ENCODE peak calls at places on chromosomes 6 and 20, in eight cellular contexts. One of them, this sample, is unnamed.

GRCh38 chr6:57109905-57110304 is 19.9 kb downstream of the ZNF451 start:
- DNase-seq in glomerular endothelial cell: no peak
- DNase-seq in SK-N-DZ: no peak
- DNase-seq in choroid plexus epithelial cell: peak
- DNase-seq in HFFc6: no peak
- DNase-seq in progenitor cell of endocrine pancreas: no peak
- DNase-seq in naive thymus-derived CD8-positive, alpha-beta T cell: no peak
- DNase-seq in activated CD4-positive, alpha-beta T cell treated with anti-CD3 and anti-CD28 coated beads for 24 hours: no peak
- DNase-seq in this sample: no peak

GRCh38 chr20:8021541-8022269 is 2.1 kb upstream of the TMX4 start:
- DNase-seq in glomerular endothelial cell: no peak
- DNase-seq in SK-N-DZ: no peak
- DNase-seq in choroid plexus epithelial cell: no peak
- DNase-seq in HFFc6: no peak
- DNase-seq in progenitor cell of endocrine pancreas: no peak
- DNase-seq in naive thymus-derived CD8-positive, alpha-beta T cell: no peak
- DNase-seq in activated CD4-positive, alpha-beta T cell treated with anti-CD3 and anti-CD28 coated beads for 24 hours: no peak
- DNase-seq in this sample: no peak

GRCh38 chr20:62505337-62506045 is 29.7 kb upstream of the GATA5 start:
- DNase-seq in glomerular endothelial cell: no peak
- DNase-seq in SK-N-DZ: no peak
- DNase-seq in choroid plexus epithelial cell: no peak
- DNase-seq in HFFc6: no peak
- DNase-seq in progenitor cell of endocrine pancreas: no peak
- DNase-seq in naive thymus-derived CD8-positive, alpha-beta T cell: no peak
- DNase-seq in activated CD4-positive, alpha-beta T cell treated with anti-CD3 and anti-CD28 coated beads for 24 hours: no peak
- DNase-seq in this sample: no peak

GRCh38 chr6:158040051-158040803 is 58.6 kb downstream of the SYNJ2 start:
- DNase-seq in glomerular endothelial cell: peak
- DNase-seq in SK-N-DZ: peak
- DNase-seq in choroid plexus epithelial cell: peak
- DNase-seq in HFFc6: peak
- DNase-seq in progenitor cell of endocrine pancreas: no peak
- DNase-seq in naive thymus-derived CD8-positive, alpha-beta T cell: no peak
- DNase-seq in activated CD4-positive, alpha-beta T cell treated with anti-CD3 and anti-CD28 coated beads for 24 hours: no peak
- DNase-seq in this sample: no peak

GRCh38 chr6:99330159-99330558 is 19.3 kb downstream of the FAXC start:
- DNase-seq in glomerular endothelial cell: peak
- DNase-seq in SK-N-DZ: peak
- DNase-seq in choroid plexus epithelial cell: peak
- DNase-seq in HFFc6: peak
- DNase-seq in progenitor cell of endocrine pancreas: no peak
- DNase-seq in naive thymus-derived CD8-positive, alpha-beta T cell: peak
- DNase-seq in activated CD4-positive, alpha-beta T cell treated with anti-CD3 and anti-CD28 coated beads for 24 hours: peak
- DNase-seq in this sample: peak

GRCh38 chr6:10558575-10558974 is 37.4 kb downstream of the GCNT2 start:
- DNase-seq in glomerular endothelial cell: no peak
- DNase-seq in SK-N-DZ: no peak
- DNase-seq in choroid plexus epithelial cell: no peak
- DNase-seq in HFFc6: no peak
- DNase-seq in progenitor cell of endocrine pancreas: no peak
- DNase-seq in naive thymus-derived CD8-positive, alpha-beta T cell: no peak
- DNase-seq in activated CD4-positive, alpha-beta T cell treated with anti-CD3 and anti-CD28 coated beads for 24 hours: no peak
- DNase-seq in this sample: no peak

GRCh38 chr20:47396762-47397476 is 40.4 kb upstream of the ZMYND8 start:
- DNase-seq in glomerular endothelial cell: no peak
- DNase-seq in SK-N-DZ: no peak
- DNase-seq in choroid plexus epithelial cell: peak
- DNase-seq in HFFc6: no peak
- DNase-seq in progenitor cell of endocrine pancreas: no peak
- DNase-seq in naive thymus-derived CD8-positive, alpha-beta T cell: no peak
- DNase-seq in activated CD4-positive, alpha-beta T cell treated with anti-CD3 and anti-CD28 coated beads for 24 hours: no peak
- DNase-seq in this sample: no peak

GRCh38 chr20:8854566-8854965 is 214.3 kb upstream of the PLCB4 start:
- DNase-seq in glomerular endothelial cell: no peak
- DNase-seq in SK-N-DZ: no peak
- DNase-seq in choroid plexus epithelial cell: peak
- DNase-seq in HFFc6: peak
- DNase-seq in progenitor cell of endocrine pancreas: no peak
- DNase-seq in naive thymus-derived CD8-positive, alpha-beta T cell: no peak
- DNase-seq in activated CD4-positive, alpha-beta T cell treated with anti-CD3 and anti-CD28 coated beads for 24 hours: no peak
- DNase-seq in this sample: no peak

GRCh38 chr20:54148947-54149764 is 24.6 kb downstream of the CYP24A1 start:
- DNase-seq in glomerular endothelial cell: no peak
- DNase-seq in SK-N-DZ: no peak
- DNase-seq in choroid plexus epithelial cell: no peak
- DNase-seq in HFFc6: no peak
- DNase-seq in progenitor cell of endocrine pancreas: no peak
- DNase-seq in naive thymus-derived CD8-positive, alpha-beta T cell: no peak
- DNase-seq in activated CD4-positive, alpha-beta T cell treated with anti-CD3 and anti-CD28 coated beads for 24 hours: no peak
- DNase-seq in this sample: no peak

GRCh38 chr6:148711833-148712653 is 34.8 kb upstream of the UST start:
- DNase-seq in glomerular endothelial cell: no peak
- DNase-seq in SK-N-DZ: no peak
- DNase-seq in choroid plexus epithelial cell: no peak
- DNase-seq in HFFc6: peak
- DNase-seq in progenitor cell of endocrine pancreas: no peak
- DNase-seq in naive thymus-derived CD8-positive, alpha-beta T cell: no peak
- DNase-seq in activated CD4-positive, alpha-beta T cell treated with anti-CD3 and anti-CD28 coated beads for 24 hours: no peak
- DNase-seq in this sample: no peak

GRCh38 chr6:134849920-134850447 is 99.9 kb downstream of the ALDH8A1 start:
- DNase-seq in glomerular endothelial cell: no peak
- DNase-seq in SK-N-DZ: no peak
- DNase-seq in choroid plexus epithelial cell: no peak
- DNase-seq in HFFc6: no peak
- DNase-seq in progenitor cell of endocrine pancreas: no peak
- DNase-seq in naive thymus-derived CD8-positive, alpha-beta T cell: no peak
- DNase-seq in activated CD4-positive, alpha-beta T cell treated with anti-CD3 and anti-CD28 coated beads for 24 hours: no peak
- DNase-seq in this sample: no peak

GRCh38 chr6:30820196-30820595 is 64.1 kb upstream of the DDR1 start:
- DNase-seq in glomerular endothelial cell: no peak
- DNase-seq in SK-N-DZ: no peak
- DNase-seq in choroid plexus epithelial cell: peak
- DNase-seq in HFFc6: peak
- DNase-seq in progenitor cell of endocrine pancreas: no peak
- DNase-seq in naive thymus-derived CD8-positive, alpha-beta T cell: no peak
- DNase-seq in activated CD4-positive, alpha-beta T cell treated with anti-CD3 and anti-CD28 coated beads for 24 hours: no peak
- DNase-seq in this sample: no peak

GRCh38 chr20:58349586-58349985 is 39.4 kb upstream of the VAPB start:
- DNase-seq in glomerular endothelial cell: no peak
- DNase-seq in SK-N-DZ: no peak
- DNase-seq in choroid plexus epithelial cell: peak
- DNase-seq in HFFc6: peak
- DNase-seq in progenitor cell of endocrine pancreas: no peak
- DNase-seq in naive thymus-derived CD8-positive, alpha-beta T cell: no peak
- DNase-seq in activated CD4-positive, alpha-beta T cell treated with anti-CD3 and anti-CD28 coated beads for 24 hours: no peak
- DNase-seq in this sample: no peak

GRCh38 chr6:133128191-133128590 is 113.0 kb upstream of the EYA4 start:
- DNase-seq in glomerular endothelial cell: no peak
- DNase-seq in SK-N-DZ: no peak
- DNase-seq in choroid plexus epithelial cell: no peak
- DNase-seq in HFFc6: no peak
- DNase-seq in progenitor cell of endocrine pancreas: no peak
- DNase-seq in naive thymus-derived CD8-positive, alpha-beta T cell: no peak
- DNase-seq in activated CD4-positive, alpha-beta T cell treated with anti-CD3 and anti-CD28 coated beads for 24 hours: no peak
- DNase-seq in this sample: no peak

GRCh38 chr20:51002633-51003032 is 20.3 kb downstream of the KCNG1 start:
- DNase-seq in glomerular endothelial cell: no peak
- DNase-seq in SK-N-DZ: no peak
- DNase-seq in choroid plexus epithelial cell: no peak
- DNase-seq in HFFc6: no peak
- DNase-seq in progenitor cell of endocrine pancreas: no peak
- DNase-seq in naive thymus-derived CD8-positive, alpha-beta T cell: no peak
- DNase-seq in activated CD4-positive, alpha-beta T cell treated with anti-CD3 and anti-CD28 coated beads for 24 hours: no peak
- DNase-seq in this sample: no peak

GRCh38 chr6:151916680-151917164 is 109.2 kb downstream of the ESR1 start:
- DNase-seq in glomerular endothelial cell: no peak
- DNase-seq in SK-N-DZ: no peak
- DNase-seq in choroid plexus epithelial cell: peak
- DNase-seq in HFFc6: peak
- DNase-seq in progenitor cell of endocrine pancreas: no peak
- DNase-seq in naive thymus-derived CD8-positive, alpha-beta T cell: no peak
- DNase-seq in activated CD4-positive, alpha-beta T cell treated with anti-CD3 and anti-CD28 coated beads for 24 hours: no peak
- DNase-seq in this sample: no peak

GRCh38 chr6:166259296-166259977 is 48.8 kb downstream of the PRR18 start:
- DNase-seq in glomerular endothelial cell: no peak
- DNase-seq in SK-N-DZ: no peak
- DNase-seq in choroid plexus epithelial cell: no peak
- DNase-seq in HFFc6: no peak
- DNase-seq in progenitor cell of endocrine pancreas: no peak
- DNase-seq in naive thymus-derived CD8-positive, alpha-beta T cell: no peak
- DNase-seq in activated CD4-positive, alpha-beta T cell treated with anti-CD3 and anti-CD28 coated beads for 24 hours: no peak
- DNase-seq in this sample: no peak

GRCh38 chr6:163381118-163381751 is 33.3 kb upstream of the QKI start:
- DNase-seq in glomerular endothelial cell: no peak
- DNase-seq in SK-N-DZ: no peak
- DNase-seq in choroid plexus epithelial cell: no peak
- DNase-seq in HFFc6: no peak
- DNase-seq in progenitor cell of endocrine pancreas: no peak
- DNase-seq in naive thymus-derived CD8-positive, alpha-beta T cell: no peak
- DNase-seq in activated CD4-positive, alpha-beta T cell treated with anti-CD3 and anti-CD28 coated beads for 24 hours: no peak
- DNase-seq in this sample: no peak

GRCh38 chr6:153698001-153698400 is 341.0 kb upstream of the OPRM1 start:
- DNase-seq in glomerular endothelial cell: no peak
- DNase-seq in SK-N-DZ: no peak
- DNase-seq in choroid plexus epithelial cell: no peak
- DNase-seq in HFFc6: no peak
- DNase-seq in progenitor cell of endocrine pancreas: no peak
- DNase-seq in naive thymus-derived CD8-positive, alpha-beta T cell: no peak
- DNase-seq in activated CD4-positive, alpha-beta T cell treated with anti-CD3 and anti-CD28 coated beads for 24 hours: no peak
- DNase-seq in this sample: no peak

GRCh38 chr6:41599015-41599835 is 39.0 kb upstream of the MDFI start:
- DNase-seq in glomerular endothelial cell: no peak
- DNase-seq in SK-N-DZ: no peak
- DNase-seq in choroid plexus epithelial cell: no peak
- DNase-seq in HFFc6: no peak
- DNase-seq in progenitor cell of endocrine pancreas: no peak
- DNase-seq in naive thymus-derived CD8-positive, alpha-beta T cell: no peak
- DNase-seq in activated CD4-positive, alpha-beta T cell treated with anti-CD3 and anti-CD28 coated beads for 24 hours: no peak
- DNase-seq in this sample: no peak

GRCh38 chr6:27630727-27631613 is 158.1 kb upstream of the ZNF184 start:
- DNase-seq in glomerular endothelial cell: no peak
- DNase-seq in SK-N-DZ: peak
- DNase-seq in choroid plexus epithelial cell: peak
- DNase-seq in HFFc6: peak
- DNase-seq in progenitor cell of endocrine pancreas: peak
- DNase-seq in naive thymus-derived CD8-positive, alpha-beta T cell: no peak
- DNase-seq in activated CD4-positive, alpha-beta T cell treated with anti-CD3 and anti-CD28 coated beads for 24 hours: peak
- DNase-seq in this sample: no peak

GRCh38 chr6:169908403-169908933 is 157.0 kb downstream of the ERMARD start:
- DNase-seq in glomerular endothelial cell: no peak
- DNase-seq in SK-N-DZ: no peak
- DNase-seq in choroid plexus epithelial cell: no peak
- DNase-seq in HFFc6: no peak
- DNase-seq in progenitor cell of endocrine pancreas: no peak
- DNase-seq in naive thymus-derived CD8-positive, alpha-beta T cell: no peak
- DNase-seq in activated CD4-positive, alpha-beta T cell treated with anti-CD3 and anti-CD28 coated beads for 24 hours: no peak
- DNase-seq in this sample: no peak

GRCh38 chr6:132961610-132962009 is 147.2 kb downstream of the RPS12 start:
- DNase-seq in glomerular endothelial cell: no peak
- DNase-seq in SK-N-DZ: no peak
- DNase-seq in choroid plexus epithelial cell: no peak
- DNase-seq in HFFc6: no peak
- DNase-seq in progenitor cell of endocrine pancreas: no peak
- DNase-seq in naive thymus-derived CD8-positive, alpha-beta T cell: no peak
- DNase-seq in activated CD4-positive, alpha-beta T cell treated with anti-CD3 and anti-CD28 coated beads for 24 hours: no peak
- DNase-seq in this sample: peak

GRCh38 chr6:4474810-4475209 is 301.4 kb upstream of the CDYL start:
- DNase-seq in glomerular endothelial cell: no peak
- DNase-seq in SK-N-DZ: no peak
- DNase-seq in choroid plexus epithelial cell: no peak
- DNase-seq in HFFc6: no peak
- DNase-seq in progenitor cell of endocrine pancreas: no peak
- DNase-seq in naive thymus-derived CD8-positive, alpha-beta T cell: no peak
- DNase-seq in activated CD4-positive, alpha-beta T cell treated with anti-CD3 and anti-CD28 coated beads for 24 hours: no peak
- DNase-seq in this sample: no peak

GRCh38 chr20:18288748-18289705 is 700 bp downstream of the ZNF133 start:
- DNase-seq in glomerular endothelial cell: no peak
- DNase-seq in SK-N-DZ: no peak
- DNase-seq in choroid plexus epithelial cell: peak
- DNase-seq in HFFc6: peak
- DNase-seq in progenitor cell of endocrine pancreas: no peak
- DNase-seq in naive thymus-derived CD8-positive, alpha-beta T cell: no peak
- DNase-seq in activated CD4-positive, alpha-beta T cell treated with anti-CD3 and anti-CD28 coated beads for 24 hours: no peak
- DNase-seq in this sample: no peak

GRCh38 chr6:158233214-158233795 is 65.2 kb downstream of the GTF2H5 start:
- DNase-seq in glomerular endothelial cell: no peak
- DNase-seq in SK-N-DZ: peak
- DNase-seq in choroid plexus epithelial cell: no peak
- DNase-seq in HFFc6: no peak
- DNase-seq in progenitor cell of endocrine pancreas: no peak
- DNase-seq in naive thymus-derived CD8-positive, alpha-beta T cell: no peak
- DNase-seq in activated CD4-positive, alpha-beta T cell treated with anti-CD3 and anti-CD28 coated beads for 24 hours: no peak
- DNase-seq in this sample: no peak

GRCh38 chr6:148462203-148462602 is 119.6 kb downstream of the SASH1 start:
- DNase-seq in glomerular endothelial cell: no peak
- DNase-seq in SK-N-DZ: no peak
- DNase-seq in choroid plexus epithelial cell: peak
- DNase-seq in HFFc6: no peak
- DNase-seq in progenitor cell of endocrine pancreas: no peak
- DNase-seq in naive thymus-derived CD8-positive, alpha-beta T cell: no peak
- DNase-seq in activated CD4-positive, alpha-beta T cell treated with anti-CD3 and anti-CD28 coated beads for 24 hours: no peak
- DNase-seq in this sample: no peak

GRCh38 chr6:24537082-24537699 is 42.4 kb downstream of the ALDH5A1 start:
- DNase-seq in glomerular endothelial cell: no peak
- DNase-seq in SK-N-DZ: no peak
- DNase-seq in choroid plexus epithelial cell: peak
- DNase-seq in HFFc6: no peak
- DNase-seq in progenitor cell of endocrine pancreas: no peak
- DNase-seq in naive thymus-derived CD8-positive, alpha-beta T cell: no peak
- DNase-seq in activated CD4-positive, alpha-beta T cell treated with anti-CD3 and anti-CD28 coated beads for 24 hours: no peak
- DNase-seq in this sample: no peak

GRCh38 chr20:33372993-33373441 is 28.3 kb downstream of the CDK5RAP1 start:
- DNase-seq in glomerular endothelial cell: no peak
- DNase-seq in SK-N-DZ: no peak
- DNase-seq in choroid plexus epithelial cell: peak
- DNase-seq in HFFc6: no peak
- DNase-seq in progenitor cell of endocrine pancreas: no peak
- DNase-seq in naive thymus-derived CD8-positive, alpha-beta T cell: no peak
- DNase-seq in activated CD4-positive, alpha-beta T cell treated with anti-CD3 and anti-CD28 coated beads for 24 hours: no peak
- DNase-seq in this sample: no peak

GRCh38 chr20:50283370-50283769 is 92.7 kb downstream of the CEBPB start:
- DNase-seq in glomerular endothelial cell: no peak
- DNase-seq in SK-N-DZ: no peak
- DNase-seq in choroid plexus epithelial cell: no peak
- DNase-seq in HFFc6: no peak
- DNase-seq in progenitor cell of endocrine pancreas: no peak
- DNase-seq in naive thymus-derived CD8-positive, alpha-beta T cell: no peak
- DNase-seq in activated CD4-positive, alpha-beta T cell treated with anti-CD3 and anti-CD28 coated beads for 24 hours: no peak
- DNase-seq in this sample: no peak

GRCh38 chr6:81977488-81977887 is 225.0 kb upstream of the TENT5A start:
- DNase-seq in glomerular endothelial cell: no peak
- DNase-seq in SK-N-DZ: no peak
- DNase-seq in choroid plexus epithelial cell: peak
- DNase-seq in HFFc6: peak
- DNase-seq in progenitor cell of endocrine pancreas: no peak
- DNase-seq in naive thymus-derived CD8-positive, alpha-beta T cell: no peak
- DNase-seq in activated CD4-positive, alpha-beta T cell treated with anti-CD3 and anti-CD28 coated beads for 24 hours: no peak
- DNase-seq in this sample: no peak

GRCh38 chr6:155349956-155350355 is 35.7 kb upstream of the TFB1M start:
- DNase-seq in glomerular endothelial cell: no peak
- DNase-seq in SK-N-DZ: no peak
- DNase-seq in choroid plexus epithelial cell: no peak
- DNase-seq in HFFc6: no peak
- DNase-seq in progenitor cell of endocrine pancreas: no peak
- DNase-seq in naive thymus-derived CD8-positive, alpha-beta T cell: no peak
- DNase-seq in activated CD4-positive, alpha-beta T cell treated with anti-CD3 and anti-CD28 coated beads for 24 hours: no peak
- DNase-seq in this sample: no peak

GRCh38 chr6:4649728-4650127 is 126.5 kb upstream of the CDYL start:
- DNase-seq in glomerular endothelial cell: peak
- DNase-seq in SK-N-DZ: no peak
- DNase-seq in choroid plexus epithelial cell: peak
- DNase-seq in HFFc6: no peak
- DNase-seq in progenitor cell of endocrine pancreas: no peak
- DNase-seq in naive thymus-derived CD8-positive, alpha-beta T cell: no peak
- DNase-seq in activated CD4-positive, alpha-beta T cell treated with anti-CD3 and anti-CD28 coated beads for 24 hours: no peak
- DNase-seq in this sample: no peak

GRCh38 chr6:13461805-13462204 is 25.6 kb downstream of the GFOD1 start:
- DNase-seq in glomerular endothelial cell: no peak
- DNase-seq in SK-N-DZ: no peak
- DNase-seq in choroid plexus epithelial cell: peak
- DNase-seq in HFFc6: no peak
- DNase-seq in progenitor cell of endocrine pancreas: no peak
- DNase-seq in naive thymus-derived CD8-positive, alpha-beta T cell: no peak
- DNase-seq in activated CD4-positive, alpha-beta T cell treated with anti-CD3 and anti-CD28 coated beads for 24 hours: no peak
- DNase-seq in this sample: no peak